ENCODE peak calls at places on chromosomes 5 and 9, in ten cellular contexts. Y, L, I, W, D, M, S, F, T and C are unnamed samples.
A peak's percentile ranks its signal among the peaks of the same experiment; 100 is the strongest.

GRCh38 chr9:83066771-83067170 is 3.8 kb upstream of the RASEF start:
- DNase-seq in T (peak; percentile 34), M (no peak), I (no peak), W (no peak), S (peak; percentile 96), L (no peak), F (no peak), Y (no peak), D (peak; percentile 40), C (no peak)

GRCh38 chr5:10726913-10727517 is 34.0 kb downstream of the DAP start:
- DNase-seq in F (no peak), D (no peak), Y (no peak), M (no peak), L (no peak), T (no peak), S (no peak), I (no peak), W (no peak), C (no peak)

GRCh38 chr9:37010180-37010579 is 23.9 kb downstream of the PAX5 start:
- DNase-seq in Y (no peak), F (no peak), M (no peak), S (no peak), I (no peak), W (no peak), T (no peak), D (no peak), L (no peak), C (no peak)

GRCh38 chr9:97638666-97639065 is 5.0 kb downstream of the NCBP1 start:
- DNase-seq in T (no peak), L (peak; percentile 60), I (no peak), Y (no peak), M (no peak), S (peak; percentile 28), F (no peak), D (peak; percentile 17), W (peak; percentile 11), C (no peak)

GRCh38 chr5:65512170-65512937 is 30.6 kb upstream of the ADAMTS6 start:
- DNase-seq in S (no peak), F (no peak), I (no peak), T (peak; percentile 29), M (no peak), D (no peak), Y (no peak), W (no peak), L (no peak), C (no peak)

GRCh38 chr5:37165761-37166160 is 83.4 kb downstream of the CPLANE1 start:
- DNase-seq in Y (no peak), D (no peak), T (no peak), I (no peak), W (no peak), F (no peak), M (no peak), L (no peak), S (no peak), C (no peak)

GRCh38 chr9:14561929-14562386 is 131.3 kb downstream of the ZDHHC21 start:
- DNase-seq in I (peak; percentile 62), Y (peak; percentile 22), F (no peak), S (no peak), T (no peak), D (no peak), L (peak; percentile 72), M (no peak), W (no peak), C (no peak)

GRCh38 chr5:14671414-14671813 is 6.9 kb downstream of the OTULIN start:
- DNase-seq in S (no peak), Y (no peak), I (no peak), D (peak; percentile 19), W (no peak), M (no peak), T (no peak), L (no peak), F (no peak), C (no peak)

GRCh38 chr9:87648606-87649005 is 77.3 kb upstream of the CTSL start:
- DNase-seq in W (no peak), I (no peak), S (no peak), D (no peak), F (no peak), T (no peak), L (no peak), M (no peak), Y (no peak), C (no peak)

GRCh38 chr5:92874790-92875189 is 706.2 kb downstream of the NR2F1-AS1 start:
- DNase-seq in M (no peak), W (no peak), T (no peak), Y (no peak), I (no peak), S (no peak), L (no peak), F (no peak), D (no peak), C (no peak)

GRCh38 chr9:135226369-135227050 is 139.0 kb downstream of the OLFM1 start:
- DNase-seq in T (no peak), S (no peak), Y (no peak), W (no peak), M (no peak), F (no peak), L (peak; percentile 28), D (no peak), I (no peak), C (no peak)

GRCh38 chr9:121220996-121221671 is 19.5 kb upstream of the RAB14 start:
- DNase-seq in W (no peak), I (peak; percentile 60), L (peak; percentile 59), D (no peak), Y (no peak), M (peak; percentile 61), F (no peak), T (no peak), S (no peak), C (peak; percentile 41)

GRCh38 chr5:79922626-79923025 is 68.4 kb downstream of the MTX3 start:
- DNase-seq in F (no peak), M (no peak), T (no peak), S (no peak), D (no peak), W (no peak), L (no peak), Y (no peak), I (no peak), C (no peak)

GRCh38 chr5:50744761-50745160 is 78.3 kb downstream of the PARP8 start:
- DNase-seq in Y (no peak), W (no peak), F (no peak), T (peak; percentile 71), L (no peak), M (no peak), I (no peak), D (no peak), S (peak; percentile 46), C (no peak)

GRCh38 chr5:35129921-35130485 is 82.3 kb upstream of the AGXT2 start:
- DNase-seq in T (peak; percentile 65), F (peak; percentile 51), M (no peak), D (no peak), I (no peak), S (peak; percentile 68), L (no peak), W (no peak), Y (peak; percentile 84), C (no peak)

GRCh38 chr9:36815566-36816348 is 218.3 kb downstream of the PAX5 start:
- DNase-seq in F (no peak), W (no peak), I (no peak), T (no peak), Y (no peak), S (no peak), M (peak; percentile 15), D (no peak), L (no peak), C (no peak)

GRCh38 chr5:143449772-143450171 is 46.3 kb upstream of the NR3C1 start:
- DNase-seq in Y (no peak), I (no peak), M (no peak), F (no peak), L (no peak), T (no peak), W (no peak), S (peak; percentile 30), D (no peak), C (no peak)

GRCh38 chr5:164148292-164148691 is 642.9 kb downstream of the MAT2B start:
- DNase-seq in T (no peak), D (no peak), S (no peak), M (no peak), L (no peak), F (no peak), W (no peak), Y (no peak), I (no peak), C (peak; percentile 11)

GRCh38 chr5:86570427-86571083 is 47.2 kb upstream of the COX7C start:
- DNase-seq in W (peak; percentile 19), F (no peak), T (no peak), Y (no peak), D (peak; percentile 68), S (no peak), I (no peak), M (no peak), L (peak; percentile 40), C (no peak)
- H3K4me1 ChIP-seq in W (peaks cover 17% of the 10 kb centered on the region), F (no peaks in the 10 kb centered on the region), T (no peaks in the 10 kb centered on the region), Y (no peaks in the 10 kb centered on the region), D (peaks cover 9% of the 10 kb centered on the region), S (no peaks in the 10 kb centered on the region), I (no peaks in the 10 kb centered on the region), M (no peaks in the 10 kb centered on the region), L (peaks cover 3% of the 10 kb centered on the region), C (no peaks in the 10 kb centered on the region)

DNA sequence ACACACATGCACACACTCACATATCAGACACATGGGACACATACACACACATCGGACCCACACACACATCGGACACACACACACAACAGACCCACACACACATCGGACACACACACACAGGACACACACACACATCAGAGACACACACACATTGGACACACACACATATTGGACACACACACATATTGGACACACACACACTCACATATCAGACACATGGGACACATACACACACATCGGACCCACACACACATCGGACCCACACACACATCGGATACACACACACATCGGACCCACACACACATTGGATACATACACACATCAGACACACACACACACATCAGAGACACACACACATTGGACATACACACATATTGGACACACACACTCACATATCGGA is 12.8 kb upstream of the LAMC3 start:
- DNase-seq in M (no peak), I (no peak), F (no peak), Y (no peak), W (no peak), D (no peak), L (no peak), T (no peak), S (no peak), C (no peak)
- H3K4me3 ChIP-seq in M (no peak overlapping the region), I (no peak overlapping the region), F (no peak overlapping the region), Y (no peak overlapping the region), W (no peak overlapping the region), D (no peak overlapping the region), L (no peak overlapping the region), T (no peak overlapping the region), S (no peak overlapping the region), C (no peak overlapping the region)

GRCh38 chr5:58122157-58122556 is 337.7 kb downstream of the PLK2 start:
- DNase-seq in D (no peak), Y (no peak), M (no peak), T (no peak), S (no peak), F (no peak), W (no peak), L (no peak), I (no peak), C (no peak)
- H3K4me1 ChIP-seq in D (peaks cover 33% of the 10 kb centered on the region), Y (peaks cover 15% of the 10 kb centered on the region), M (peaks cover 21% of the 10 kb centered on the region), T (no peaks in the 10 kb centered on the region), S (no peaks in the 10 kb centered on the region), F (no peaks in the 10 kb centered on the region), W (peaks cover 8% of the 10 kb centered on the region), L (peaks cover 5% of the 10 kb centered on the region), I (no peaks in the 10 kb centered on the region), C (no peaks in the 10 kb centered on the region)

DNA sequence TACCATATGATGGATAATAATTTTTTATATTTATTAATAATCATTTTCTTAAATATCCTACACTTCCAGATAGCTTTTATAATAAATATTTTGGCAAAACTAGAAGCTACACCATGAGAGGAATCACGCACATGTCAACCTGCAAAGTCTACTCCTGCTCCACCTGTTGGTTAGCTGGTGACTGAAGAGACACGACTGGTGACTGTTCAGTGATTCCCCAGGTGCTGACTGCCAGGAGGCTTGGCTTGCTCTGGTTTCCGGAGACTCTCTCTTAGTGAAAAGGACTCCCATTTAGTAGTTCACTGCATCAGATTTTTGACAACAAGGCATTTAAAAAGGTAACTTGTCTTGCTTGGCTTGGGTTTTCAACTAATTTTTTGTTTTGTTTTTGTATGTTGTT is 20.9 kb downstream of the GZMA start:
- DNase-seq in M (no peak), L (no peak), D (no peak), S (no peak), Y (no peak), T (no peak), I (no peak), W (no peak), F (no peak), C (no peak)
- H3K4me3 ChIP-seq in M (no peak overlapping the region), L (no peak overlapping the region), D (no peak overlapping the region), S (no peak overlapping the region), Y (no peak overlapping the region), T (no peak overlapping the region), I (no peak overlapping the region), W (no peak overlapping the region), F (no peak overlapping the region), C (no peak overlapping the region)